ENCODE peak calls at places on chromosomes 11 and 22, in four cellular contexts. One of them, this sample, is unnamed.

GRCh38 chr11:82315093-82315492 is 418.6 kb downstream of the FAM181B start:
- DNase-seq in GM23338: peak; percentile 81
- DNase-seq in body of pancreas: peak; percentile 41
- DNase-seq in bronchial epithelial cell: peak; percentile 27
- DNase-seq in this sample: no peak

GRCh38 chr22:30282616-30283046 is 6.7 kb downstream of the CASTOR1 start:
- DNase-seq in body of pancreas: no peak
- DNase-seq in GM23338: no peak
- DNase-seq in bronchial epithelial cell: no peak
- DNase-seq in this sample: no peak

GRCh38 chr11:2857918-2858317 is 27.7 kb downstream of the CDKN1C start:
- DNase-seq in bronchial epithelial cell: no peak
- DNase-seq in body of pancreas: no peak
- DNase-seq in GM23338: no peak
- DNase-seq in this sample: no peak

GRCh38 chr11:95081010-95081409 is 8.6 kb upstream of the ENDOD1 start:
- DNase-seq in GM23338: no peak
- DNase-seq in body of pancreas: no peak
- DNase-seq in bronchial epithelial cell: no peak
- DNase-seq in this sample: no peak

GRCh38 chr11:57480409-57481137 is 20.2 kb downstream of the RTN4RL2 start:
- DNase-seq in bronchial epithelial cell: peak; percentile 38
- DNase-seq in GM23338: peak; percentile 93
- DNase-seq in body of pancreas: peak; percentile 69
- DNase-seq in this sample: peak; percentile 75

GRCh38 chr11:91272089-91272488 is 952.5 kb upstream of the FAT3 start:
- DNase-seq in body of pancreas: no peak
- DNase-seq in bronchial epithelial cell: no peak
- DNase-seq in GM23338: no peak
- DNase-seq in this sample: no peak

GRCh38 chr11:121365304-121365703 is 72.7 kb downstream of the SC5D start:
- DNase-seq in bronchial epithelial cell: no peak
- DNase-seq in GM23338: no peak
- DNase-seq in body of pancreas: no peak
- DNase-seq in this sample: no peak

GRCh38 chr22:24951942-24952836 is at the start of gene KIAA1671:
- DNase-seq in GM23338: peak; percentile 96
- DNase-seq in bronchial epithelial cell: peak; percentile 50
- DNase-seq in body of pancreas: peak; percentile 87
- DNase-seq in this sample: peak; percentile 85

GRCh38 chr11:45805305-45806071 is 539 bp downstream of the SLC35C1 start:
- DNase-seq in body of pancreas: peak; percentile 49
- DNase-seq in bronchial epithelial cell: peak; percentile 33
- DNase-seq in GM23338: peak; percentile 50
- DNase-seq in this sample: peak; percentile 54

GRCh38 chr11:11691296-11692141 is 69.7 kb upstream of the GALNT18 start:
- DNase-seq in body of pancreas: no peak
- DNase-seq in GM23338: peak; percentile 47
- DNase-seq in bronchial epithelial cell: no peak
- DNase-seq in this sample: no peak

GRCh38 chr22:48729499-48730171 is 1098.0 kb downstream of the BRD1 start:
- DNase-seq in bronchial epithelial cell: no peak
- DNase-seq in body of pancreas: no peak
- DNase-seq in GM23338: no peak
- DNase-seq in this sample: no peak

GRCh38 chr11:93199616-93200015 is 1.8 kb upstream of the SLC36A4 start:
- DNase-seq in body of pancreas: no peak
- DNase-seq in GM23338: no peak
- DNase-seq in bronchial epithelial cell: no peak
- DNase-seq in this sample: no peak

GRCh38 chr22:40469181-40469580 is 98.8 kb downstream of the SGSM3 start:
- DNase-seq in body of pancreas: no peak
- DNase-seq in GM23338: no peak
- DNase-seq in bronchial epithelial cell: no peak
- DNase-seq in this sample: no peak

GRCh38 chr11:105443623-105444022 is 166.2 kb upstream of the GRIA4 start:
- DNase-seq in GM23338: no peak
- DNase-seq in body of pancreas: no peak
- DNase-seq in bronchial epithelial cell: no peak
- DNase-seq in this sample: no peak

GRCh38 chr11:1335811-1336761 is 26.7 kb upstream of the TOLLIP start:
- DNase-seq in body of pancreas: peak; percentile 82
- DNase-seq in GM23338: peak; percentile 87
- DNase-seq in bronchial epithelial cell: peak; percentile 59
- DNase-seq in this sample: peak; percentile 67

GRCh38 chr11:62552465-62552782 is 5.8 kb upstream of the AHNAK start:
- DNase-seq in bronchial epithelial cell: peak; percentile 35
- DNase-seq in body of pancreas: no peak
- DNase-seq in GM23338: peak; percentile 67
- DNase-seq in this sample: no peak

GRCh38 chr11:16126361-16126760 is 230.0 kb downstream of the SOX6 start:
- DNase-seq in body of pancreas: no peak
- DNase-seq in GM23338: no peak
- DNase-seq in bronchial epithelial cell: peak; percentile 15
- DNase-seq in this sample: no peak

GRCh38 chr11:119248750-119249670 is 42.9 kb downstream of the CBL start:
- DNase-seq in GM23338: no peak
- DNase-seq in body of pancreas: no peak
- DNase-seq in bronchial epithelial cell: no peak
- DNase-seq in this sample: no peak

GRCh38 chr11:94132152-94132558 is 3.5 kb downstream of the PANX1 start:
- DNase-seq in bronchial epithelial cell: peak; percentile 96
- DNase-seq in GM23338: no peak
- DNase-seq in body of pancreas: no peak
- DNase-seq in this sample: no peak

GRCh38 chr11:44178381-44178780 is 82.9 kb downstream of the EXT2 start:
- DNase-seq in bronchial epithelial cell: no peak
- DNase-seq in body of pancreas: no peak
- DNase-seq in GM23338: peak; percentile 61
- DNase-seq in this sample: no peak

GRCh38 chr11:58222730-58223129 is 6.0 kb downstream of the OR10Q1 start:
- DNase-seq in bronchial epithelial cell: peak; percentile 50
- DNase-seq in body of pancreas: no peak
- DNase-seq in GM23338: no peak
- DNase-seq in this sample: no peak

GRCh38 chr11:128493570-128493965 is 93.8 kb downstream of the ETS1 start:
- DNase-seq in bronchial epithelial cell: no peak
- DNase-seq in body of pancreas: no peak
- DNase-seq in GM23338: no peak
- DNase-seq in this sample: no peak

GRCh38 chr11:73236879-73237278 is 18.8 kb downstream of the P2RY2 start:
- DNase-seq in bronchial epithelial cell: peak; percentile 50
- DNase-seq in body of pancreas: peak; percentile 50
- DNase-seq in GM23338: peak; percentile 86
- DNase-seq in this sample: peak; percentile 63

GRCh38 chr22:47816121-47816915 is 1053.9 kb downstream of the TBC1D22A start:
- DNase-seq in body of pancreas: no peak
- DNase-seq in GM23338: no peak
- DNase-seq in bronchial epithelial cell: no peak
- DNase-seq in this sample: no peak

GRCh38 chr11:1299621-1300020 is 9.8 kb downstream of the TOLLIP start:
- DNase-seq in GM23338: peak; percentile 28
- DNase-seq in body of pancreas: peak; percentile 25
- DNase-seq in bronchial epithelial cell: no peak
- DNase-seq in this sample: peak; percentile 28

GRCh38 chr11:35796542-35796941 is 134.0 kb downstream of the TRIM44 start:
- DNase-seq in body of pancreas: no peak
- DNase-seq in GM23338: no peak
- DNase-seq in bronchial epithelial cell: peak; percentile 77
- DNase-seq in this sample: no peak

GRCh38 chr11:9313648-9314290 is 624 bp downstream of the TMEM41B start:
- DNase-seq in body of pancreas: peak; percentile 17
- DNase-seq in GM23338: peak; percentile 54
- DNase-seq in bronchial epithelial cell: peak; percentile 39
- DNase-seq in this sample: no peak

GRCh38 chr11:114061053-114062049 is 1.8 kb downstream of the ZBTB16 start:
- DNase-seq in GM23338: peak; percentile 37
- DNase-seq in bronchial epithelial cell: no peak
- DNase-seq in body of pancreas: peak; percentile 59
- DNase-seq in this sample: peak; percentile 37

GRCh38 chr11:61295596-61295926 is 445 bp upstream of the VWCE start:
- DNase-seq in GM23338: no peak
- DNase-seq in bronchial epithelial cell: no peak
- DNase-seq in body of pancreas: peak; percentile 9
- DNase-seq in this sample: no peak

GRCh38 chr11:61290905-61291690 is 4.0 kb downstream of the VWCE start:
- DNase-seq in body of pancreas: no peak
- DNase-seq in GM23338: peak; percentile 41
- DNase-seq in bronchial epithelial cell: no peak
- DNase-seq in this sample: no peak

GRCh38 chr11:61297341-61297740 is 2.2 kb upstream of the VWCE start:
- DNase-seq in bronchial epithelial cell: peak; percentile 55
- DNase-seq in GM23338: no peak
- DNase-seq in body of pancreas: no peak
- DNase-seq in this sample: no peak

GRCh38 chr11:61294717-61295595 is at the start of gene VWCE:
- DNase-seq in bronchial epithelial cell: peak; percentile 26
- DNase-seq in body of pancreas: peak; percentile 57
- DNase-seq in GM23338: peak; percentile 92
- DNase-seq in this sample: no peak

GRCh38 chr11:61293869-61294716 is 1.0 kb downstream of the VWCE start:
- DNase-seq in bronchial epithelial cell: peak; percentile 22
- DNase-seq in GM23338: peak; percentile 50
- DNase-seq in body of pancreas: peak; percentile 53
- DNase-seq in this sample: no peak
- TF ChIP-seq CTCF in bronchial epithelial cell: no peak
- TF ChIP-seq CTCF in GM23338: peak; percentile 18
- TF ChIP-seq CTCF in body of pancreas: no peak
- TF ChIP-seq CTCF in this sample: no peak

GRCh38 chr11:96464695-96465307 is 75.0 kb downstream of the JRKL start:
- DNase-seq in GM23338: peak; percentile 94
- DNase-seq in bronchial epithelial cell: peak; percentile 77
- DNase-seq in body of pancreas: no peak
- DNase-seq in this sample: no peak
- H3K4me3 ChIP-seq in GM23338: no peak overlapping the region
- H3K4me3 ChIP-seq in bronchial epithelial cell: no peak overlapping the region
- H3K4me3 ChIP-seq in body of pancreas: no peak overlapping the region
- H3K4me3 ChIP-seq in this sample: no peak overlapping the region

GRCh38 chr11:68670208-68670992 is 13.9 kb upstream of the GAL start:
- DNase-seq in body of pancreas: no peak
- DNase-seq in GM23338: peak; percentile 65
- DNase-seq in bronchial epithelial cell: no peak
- DNase-seq in this sample: no peak
- H3K36me3 ChIP-seq in body of pancreas: no peaks in the 10 kb centered on the region
- H3K36me3 ChIP-seq in GM23338: no peaks in the 10 kb centered on the region
- H3K36me3 ChIP-seq in bronchial epithelial cell: no peaks in the 10 kb centered on the region
- H3K36me3 ChIP-seq in this sample: no peaks in the 10 kb centered on the region

GRCh38 chr11:102783016-102783415 is 2.6 kb upstream of the MMP10 start:
- DNase-seq in bronchial epithelial cell: peak; percentile 79
- DNase-seq in body of pancreas: no peak
- DNase-seq in GM23338: no peak
- DNase-seq in this sample: no peak

GRCh38 chr11:102776454-102776853 is 4.0 kb downstream of the MMP10 start:
- DNase-seq in GM23338: no peak
- DNase-seq in body of pancreas: no peak
- DNase-seq in bronchial epithelial cell: peak; percentile 38
- DNase-seq in this sample: no peak

GRCh38 chr11:102783720-102784119 is 3.3 kb upstream of the MMP10 start:
- DNase-seq in body of pancreas: no peak
- DNase-seq in bronchial epithelial cell: peak; percentile 99
- DNase-seq in GM23338: no peak
- DNase-seq in this sample: no peak

GRCh38 chr11:102784380-102784779 is 4.0 kb upstream of the MMP10 start:
- DNase-seq in body of pancreas: no peak
- DNase-seq in bronchial epithelial cell: no peak
- DNase-seq in GM23338: no peak
- DNase-seq in this sample: no peak

GRCh38 chr11:102780491-102780918 is at the start of gene MMP10:
- DNase-seq in bronchial epithelial cell: peak; percentile 98
- DNase-seq in GM23338: peak; percentile 86
- DNase-seq in body of pancreas: no peak
- DNase-seq in this sample: no peak
- TF ChIP-seq CTCF in bronchial epithelial cell: peak; percentile 56
- TF ChIP-seq CTCF in GM23338: peak; percentile 56
- TF ChIP-seq CTCF in body of pancreas: no peak
- TF ChIP-seq CTCF in this sample: no peak

This sample was measured in lung.